ENCODE peak calls at places on chromosomes 1 and 21, in nine cellular contexts. One of them, this sample, is unnamed.

GRCh38 chr1:29532285-29532684 is 296.0 kb downstream of the PTPRU start:
- DNase-seq in spleen: peak; percentile 23
- DNase-seq in activated CD4-positive, CD25-positive, alpha-beta regulatory T cell treated with anti-CD3 and anti-CD28 coated beads, Interleukin-2, amount 50 U/mL, for 16 hours: no peak
- DNase-seq in GF-D8: no peak
- DNase-seq in HuH-7: no peak
- DNase-seq in activated CD8-positive, alpha-beta T cell treated with anti-CD3 and anti-CD28 coated beads for 36 hours: no peak
- DNase-seq in pons: no peak
- DNase-seq in kidney: no peak
- DNase-seq in AG04450: no peak
- DNase-seq in this sample: no peak

GRCh38 chr1:208086116-208086515 is 158.1 kb downstream of the PLXNA2 start:
- DNase-seq in spleen: no peak
- DNase-seq in activated CD4-positive, CD25-positive, alpha-beta regulatory T cell treated with anti-CD3 and anti-CD28 coated beads, Interleukin-2, amount 50 U/mL, for 16 hours: no peak
- DNase-seq in GF-D8: no peak
- DNase-seq in HuH-7: no peak
- DNase-seq in activated CD8-positive, alpha-beta T cell treated with anti-CD3 and anti-CD28 coated beads for 36 hours: no peak
- DNase-seq in pons: no peak
- DNase-seq in kidney: no peak
- DNase-seq in AG04450: no peak
- DNase-seq in this sample: no peak

GRCh38 chr1:234719454-234720258 is 109.7 kb upstream of the IRF2BP2 start:
- DNase-seq in spleen: no peak
- DNase-seq in activated CD4-positive, CD25-positive, alpha-beta regulatory T cell treated with anti-CD3 and anti-CD28 coated beads, Interleukin-2, amount 50 U/mL, for 16 hours: no peak
- DNase-seq in GF-D8: no peak
- DNase-seq in HuH-7: no peak
- DNase-seq in activated CD8-positive, alpha-beta T cell treated with anti-CD3 and anti-CD28 coated beads for 36 hours: no peak
- DNase-seq in pons: no peak
- DNase-seq in kidney: no peak
- DNase-seq in AG04450: no peak
- DNase-seq in this sample: no peak

GRCh38 chr1:220894025-220894923 is 15.0 kb downstream of the HLX start:
- DNase-seq in spleen: peak; percentile 83
- DNase-seq in activated CD4-positive, CD25-positive, alpha-beta regulatory T cell treated with anti-CD3 and anti-CD28 coated beads, Interleukin-2, amount 50 U/mL, for 16 hours: no peak
- DNase-seq in GF-D8: no peak
- DNase-seq in HuH-7: no peak
- DNase-seq in activated CD8-positive, alpha-beta T cell treated with anti-CD3 and anti-CD28 coated beads for 36 hours: peak; percentile 13
- DNase-seq in pons: no peak
- DNase-seq in kidney: peak; percentile 68
- DNase-seq in AG04450: no peak
- DNase-seq in this sample: no peak

GRCh38 chr1:238772321-238772720 is 614.0 kb upstream of the CHRM3 start:
- DNase-seq in spleen: no peak
- DNase-seq in activated CD4-positive, CD25-positive, alpha-beta regulatory T cell treated with anti-CD3 and anti-CD28 coated beads, Interleukin-2, amount 50 U/mL, for 16 hours: no peak
- DNase-seq in GF-D8: no peak
- DNase-seq in HuH-7: no peak
- DNase-seq in activated CD8-positive, alpha-beta T cell treated with anti-CD3 and anti-CD28 coated beads for 36 hours: no peak
- DNase-seq in pons: no peak
- DNase-seq in kidney: no peak
- DNase-seq in AG04450: no peak
- DNase-seq in this sample: no peak

GRCh38 chr21:35220301-35220700 is 171.2 kb upstream of the RUNX1 start:
- DNase-seq in spleen: no peak
- DNase-seq in activated CD4-positive, CD25-positive, alpha-beta regulatory T cell treated with anti-CD3 and anti-CD28 coated beads, Interleukin-2, amount 50 U/mL, for 16 hours: no peak
- DNase-seq in GF-D8: no peak
- DNase-seq in HuH-7: no peak
- DNase-seq in activated CD8-positive, alpha-beta T cell treated with anti-CD3 and anti-CD28 coated beads for 36 hours: no peak
- DNase-seq in pons: no peak
- DNase-seq in kidney: no peak
- DNase-seq in AG04450: no peak
- DNase-seq in this sample: no peak

GRCh38 chr1:83857108-83857507 is 141.8 kb downstream of the TTLL7 start:
- DNase-seq in spleen: no peak
- DNase-seq in activated CD4-positive, CD25-positive, alpha-beta regulatory T cell treated with anti-CD3 and anti-CD28 coated beads, Interleukin-2, amount 50 U/mL, for 16 hours: no peak
- DNase-seq in GF-D8: no peak
- DNase-seq in HuH-7: peak; percentile 31
- DNase-seq in activated CD8-positive, alpha-beta T cell treated with anti-CD3 and anti-CD28 coated beads for 36 hours: no peak
- DNase-seq in pons: peak; percentile 77
- DNase-seq in kidney: no peak
- DNase-seq in AG04450: no peak
- DNase-seq in this sample: no peak

GRCh38 chr21:44074315-44074958 is 32.8 kb upstream of the PWP2 start:
- DNase-seq in spleen: no peak
- DNase-seq in activated CD4-positive, CD25-positive, alpha-beta regulatory T cell treated with anti-CD3 and anti-CD28 coated beads, Interleukin-2, amount 50 U/mL, for 16 hours: no peak
- DNase-seq in GF-D8: no peak
- DNase-seq in HuH-7: no peak
- DNase-seq in activated CD8-positive, alpha-beta T cell treated with anti-CD3 and anti-CD28 coated beads for 36 hours: peak; percentile 25
- DNase-seq in pons: no peak
- DNase-seq in kidney: no peak
- DNase-seq in AG04450: no peak
- DNase-seq in this sample: no peak

GRCh38 chr1:213443415-213443814 is 392.4 kb downstream of the RPS6KC1 start:
- DNase-seq in spleen: no peak
- DNase-seq in activated CD4-positive, CD25-positive, alpha-beta regulatory T cell treated with anti-CD3 and anti-CD28 coated beads, Interleukin-2, amount 50 U/mL, for 16 hours: no peak
- DNase-seq in GF-D8: no peak
- DNase-seq in HuH-7: no peak
- DNase-seq in activated CD8-positive, alpha-beta T cell treated with anti-CD3 and anti-CD28 coated beads for 36 hours: no peak
- DNase-seq in pons: no peak
- DNase-seq in kidney: no peak
- DNase-seq in AG04450: no peak
- DNase-seq in this sample: no peak

GRCh38 chr1:8415526-8416278 is 97.8 kb downstream of the SLC45A1 start:
- DNase-seq in spleen: no peak
- DNase-seq in activated CD4-positive, CD25-positive, alpha-beta regulatory T cell treated with anti-CD3 and anti-CD28 coated beads, Interleukin-2, amount 50 U/mL, for 16 hours: no peak
- DNase-seq in GF-D8: no peak
- DNase-seq in HuH-7: no peak
- DNase-seq in activated CD8-positive, alpha-beta T cell treated with anti-CD3 and anti-CD28 coated beads for 36 hours: no peak
- DNase-seq in pons: no peak
- DNase-seq in kidney: no peak
- DNase-seq in AG04450: no peak
- DNase-seq in this sample: no peak

GRCh38 chr1:15028117-15028516 is 125.4 kb upstream of the TMEM51 start:
- DNase-seq in spleen: no peak
- DNase-seq in activated CD4-positive, CD25-positive, alpha-beta regulatory T cell treated with anti-CD3 and anti-CD28 coated beads, Interleukin-2, amount 50 U/mL, for 16 hours: no peak
- DNase-seq in GF-D8: no peak
- DNase-seq in HuH-7: no peak
- DNase-seq in activated CD8-positive, alpha-beta T cell treated with anti-CD3 and anti-CD28 coated beads for 36 hours: no peak
- DNase-seq in pons: peak; percentile 75
- DNase-seq in kidney: peak; percentile 97
- DNase-seq in AG04450: peak; percentile 24
- DNase-seq in this sample: peak; percentile 35

GRCh38 chr1:154182342-154183044 is 9.4 kb downstream of the TPM3 start:
- DNase-seq in spleen: peak; percentile 96
- DNase-seq in activated CD4-positive, CD25-positive, alpha-beta regulatory T cell treated with anti-CD3 and anti-CD28 coated beads, Interleukin-2, amount 50 U/mL, for 16 hours: peak; percentile 35
- DNase-seq in GF-D8: peak; percentile 97
- DNase-seq in HuH-7: no peak
- DNase-seq in activated CD8-positive, alpha-beta T cell treated with anti-CD3 and anti-CD28 coated beads for 36 hours: peak; percentile 96
- DNase-seq in pons: peak; percentile 65
- DNase-seq in kidney: peak; percentile 92
- DNase-seq in AG04450: peak; percentile 42
- DNase-seq in this sample: no peak

GRCh38 chr1:30526652-30527345 is 196.6 kb downstream of the MATN1 start:
- DNase-seq in spleen: peak; percentile 43
- DNase-seq in activated CD4-positive, CD25-positive, alpha-beta regulatory T cell treated with anti-CD3 and anti-CD28 coated beads, Interleukin-2, amount 50 U/mL, for 16 hours: no peak
- DNase-seq in GF-D8: no peak
- DNase-seq in HuH-7: no peak
- DNase-seq in activated CD8-positive, alpha-beta T cell treated with anti-CD3 and anti-CD28 coated beads for 36 hours: no peak
- DNase-seq in pons: no peak
- DNase-seq in kidney: no peak
- DNase-seq in AG04450: no peak
- DNase-seq in this sample: no peak

GRCh38 chr1:169113613-169114119 is 7.2 kb downstream of the ATP1B1 start:
- DNase-seq in spleen: no peak
- DNase-seq in activated CD4-positive, CD25-positive, alpha-beta regulatory T cell treated with anti-CD3 and anti-CD28 coated beads, Interleukin-2, amount 50 U/mL, for 16 hours: no peak
- DNase-seq in GF-D8: no peak
- DNase-seq in HuH-7: no peak
- DNase-seq in activated CD8-positive, alpha-beta T cell treated with anti-CD3 and anti-CD28 coated beads for 36 hours: no peak
- DNase-seq in pons: no peak
- DNase-seq in kidney: no peak
- DNase-seq in AG04450: peak; percentile 72
- DNase-seq in this sample: peak; percentile 41

GRCh38 chr1:86616871-86617270 is 70.0 kb downstream of the CLCA4 start:
- DNase-seq in spleen: no peak
- DNase-seq in activated CD4-positive, CD25-positive, alpha-beta regulatory T cell treated with anti-CD3 and anti-CD28 coated beads, Interleukin-2, amount 50 U/mL, for 16 hours: no peak
- DNase-seq in GF-D8: peak; percentile 75
- DNase-seq in HuH-7: no peak
- DNase-seq in activated CD8-positive, alpha-beta T cell treated with anti-CD3 and anti-CD28 coated beads for 36 hours: peak; percentile 27
- DNase-seq in pons: peak; percentile 81
- DNase-seq in kidney: no peak
- DNase-seq in AG04450: no peak
- DNase-seq in this sample: no peak

GRCh38 chr1:54161495-54162168 is 8.8 kb upstream of the CDCP2 start:
- DNase-seq in spleen: peak; percentile 68
- DNase-seq in activated CD4-positive, CD25-positive, alpha-beta regulatory T cell treated with anti-CD3 and anti-CD28 coated beads, Interleukin-2, amount 50 U/mL, for 16 hours: no peak
- DNase-seq in GF-D8: no peak
- DNase-seq in HuH-7: peak; percentile 10
- DNase-seq in activated CD8-positive, alpha-beta T cell treated with anti-CD3 and anti-CD28 coated beads for 36 hours: no peak
- DNase-seq in pons: no peak
- DNase-seq in kidney: no peak
- DNase-seq in AG04450: no peak
- DNase-seq in this sample: no peak

GRCh38 chr1:211762206-211762605 is 68.4 kb downstream of the LPGAT1 start:
- DNase-seq in spleen: no peak
- DNase-seq in activated CD4-positive, CD25-positive, alpha-beta regulatory T cell treated with anti-CD3 and anti-CD28 coated beads, Interleukin-2, amount 50 U/mL, for 16 hours: no peak
- DNase-seq in GF-D8: no peak
- DNase-seq in HuH-7: no peak
- DNase-seq in activated CD8-positive, alpha-beta T cell treated with anti-CD3 and anti-CD28 coated beads for 36 hours: no peak
- DNase-seq in pons: no peak
- DNase-seq in kidney: no peak
- DNase-seq in AG04450: no peak
- DNase-seq in this sample: no peak

GRCh38 chr1:6121021-6121421 is 59.1 kb downstream of the CHD5 start:
- DNase-seq in spleen: peak; percentile 51
- DNase-seq in activated CD4-positive, CD25-positive, alpha-beta regulatory T cell treated with anti-CD3 and anti-CD28 coated beads, Interleukin-2, amount 50 U/mL, for 16 hours: no peak
- DNase-seq in GF-D8: no peak
- DNase-seq in HuH-7: no peak
- DNase-seq in activated CD8-positive, alpha-beta T cell treated with anti-CD3 and anti-CD28 coated beads for 36 hours: no peak
- DNase-seq in pons: no peak
- DNase-seq in kidney: peak; percentile 51
- DNase-seq in AG04450: no peak
- DNase-seq in this sample: no peak

GRCh38 chr1:234433563-234434285 is 45.3 kb downstream of the TARBP1 start:
- DNase-seq in spleen: no peak
- DNase-seq in activated CD4-positive, CD25-positive, alpha-beta regulatory T cell treated with anti-CD3 and anti-CD28 coated beads, Interleukin-2, amount 50 U/mL, for 16 hours: no peak
- DNase-seq in GF-D8: no peak
- DNase-seq in HuH-7: no peak
- DNase-seq in activated CD8-positive, alpha-beta T cell treated with anti-CD3 and anti-CD28 coated beads for 36 hours: no peak
- DNase-seq in pons: no peak
- DNase-seq in kidney: no peak
- DNase-seq in AG04450: peak; percentile 18
- DNase-seq in this sample: no peak

This sample was measured in T1000.